ENCODE peak calls at places on chromosomes 11 and 22, in four cellular contexts. H is psoas muscle; Q is left ventricle myocardium inferior; O is stimulated activated CD4-positive, alpha-beta T cell treated with anti-CD3 and anti-CD28 coated beads, Interleukin-4, amount 100 ng/mL, for 24 hours. T is an unnamed sample.

GRCh38 chr11:30342736-30343166 is 19.8 kb downstream of the ARL14EP start:
- DNase-seq in H (no peak), Q (no peak), O (no peak), T (no peak)

GRCh38 chr22:21865041-21865440 is 2.4 kb downstream of the MAPK1 start:
- DNase-seq in H (peak), Q (no peak), O (peak), T (no peak)

GRCh38 chr22:49415219-49415951 is 412.3 kb downstream of the BRD1 start:
- DNase-seq in H (no peak), Q (no peak), O (no peak), T (peak)

GRCh38 chr11:64305691-64306562 is 603 bp downstream of the ESRRA start:
- DNase-seq in H (peak), Q (peak), O (peak), T (peak)

GRCh38 chr11:2586091-2586792 is 113.6 kb downstream of the KCNQ1OT1 start:
- DNase-seq in H (peak), Q (peak), O (no peak), T (no peak)

GRCh38 chr11:72230764-72231365 is 6.3 kb downstream of the INPPL1 start:
- DNase-seq in H (no peak), Q (no peak), O (no peak), T (no peak)

GRCh38 chr22:43774318-43774717 is 37.8 kb downstream of the EFCAB6 start:
- DNase-seq in H (no peak), Q (no peak), O (no peak), T (no peak)

GRCh38 chr22:22884888-22885840 is 2.5 kb upstream of the IGLL5 start:
- DNase-seq in H (no peak), Q (no peak), O (no peak), T (no peak)

GRCh38 chr11:36091256-36091811 is 147.5 kb downstream of the LDLRAD3 start:
- DNase-seq in H (no peak), Q (no peak), O (no peak), T (no peak)

GRCh38 chr22:28341001-28341400 is 338.6 kb downstream of the TTC28 start:
- DNase-seq in H (no peak), Q (no peak), O (no peak), T (no peak)

GRCh38 chr22:47967841-47968240 is 1205.4 kb downstream of the TBC1D22A start:
- DNase-seq in H (no peak), Q (no peak), O (no peak), T (no peak)

GRCh38 chr22:44729391-44730012 is 22.9 kb upstream of the ARHGAP8 start:
- DNase-seq in H (peak), Q (peak), O (no peak), T (no peak)

GRCh38 chr11:17722000-17722643 is 2.8 kb downstream of the MYOD1 start:
- DNase-seq in H (no peak), Q (no peak), O (no peak), T (no peak)

GRCh38 chr11:34840736-34841386 is 75.3 kb downstream of the APIP start:
- DNase-seq in H (no peak), Q (no peak), O (peak), T (no peak)